ENCODE peak calls at places on chromosomes 6 and 20, in nine cellular contexts. O is prostate gland; B is brain microvascular endothelial cell; A is breast epithelium; Q is GM23248; C is CD8-positive, alpha-beta T cell; R is HepG2; P is CD4-positive, CD25-positive, alpha-beta regulatory T cell; I is RWPE1. L is an unnamed sample.

GRCh38 chr6:91023529-91023928 is 436.7 kb upstream of the MAP3K7 start:
- DNase-seq in O (no peak), B (no peak), A (no peak), Q (no peak), C (no peak), R (no peak), P (no peak), I (no peak), L (no peak)

GRCh38 chr6:7145269-7146078 is 37.7 kb downstream of the RREB1 start:
- DNase-seq in O (peak; percentile 90), B (no peak), A (no peak), Q (no peak), C (no peak), R (no peak), P (no peak), I (no peak), L (no peak)

GRCh38 chr20:35952480-35953410 is 1.6 kb downstream of the SCAND1 start:
- DNase-seq in O (peak; percentile 11), B (peak; percentile 20), A (no peak), Q (peak; percentile 55), C (no peak), R (peak; percentile 66), P (no peak), I (peak; percentile 50), L (peak; percentile 44)

GRCh38 chr6:170024940-170025339 is 265.9 kb downstream of the DLL1 start:
- DNase-seq in O (no peak), B (no peak), A (peak; percentile 48), Q (peak; percentile 90), C (no peak), R (no peak), P (no peak), I (no peak), L (no peak)

GRCh38 chr20:35621560-35621946 is 5.9 kb downstream of the SPAG4 start:
- DNase-seq in O (no peak), B (no peak), A (no peak), Q (no peak), C (no peak), R (no peak), P (no peak), I (no peak), L (no peak)

GRCh38 chr6:116266803-116267202 is 12.9 kb downstream of the TSPYL1 start:
- DNase-seq in O (no peak), B (no peak), A (no peak), Q (peak; percentile 76), C (no peak), R (no peak), P (no peak), I (no peak), L (no peak)

GRCh38 chr6:166023273-166023989 is 144.2 kb downstream of the TBXT start:
- DNase-seq in O (no peak), B (no peak), A (no peak), Q (no peak), C (no peak), R (no peak), P (no peak), I (no peak), L (no peak)

GRCh38 chr20:53786445-53787267 is 193.0 kb upstream of the ZNF217 start:
- DNase-seq in O (peak; percentile 42), B (no peak), A (no peak), Q (peak; percentile 13), C (no peak), R (peak; percentile 56), P (no peak), I (no peak), L (no peak)

GRCh38 chr20:31718952-31719643 is 3.6 kb downstream of the BCL2L1 start:
- DNase-seq in O (peak; percentile 83), B (no peak), A (no peak), Q (no peak), C (no peak), R (no peak), P (no peak), I (no peak), L (no peak)

GRCh38 chr20:31720486-31721407 is 1.9 kb downstream of the BCL2L1 start:
- DNase-seq in O (no peak), B (no peak), A (no peak), Q (no peak), C (peak; percentile 23), R (peak; percentile 94), P (no peak), I (no peak), L (no peak)

GRCh38 chr20:31721408-31722332 is 998 bp downstream of the BCL2L1 start:
- DNase-seq in O (no peak), B (no peak), A (no peak), Q (no peak), C (no peak), R (no peak), P (no peak), I (no peak), L (no peak)

GRCh38 chr20:31717478-31717946 is 5.2 kb downstream of the BCL2L1 start:
- DNase-seq in O (no peak), B (no peak), A (no peak), Q (no peak), C (no peak), R (no peak), P (no peak), I (no peak), L (no peak)

GRCh38 chr20:31719644-31720485 is 2.8 kb downstream of the BCL2L1 start:
- DNase-seq in O (peak; percentile 79), B (no peak), A (no peak), Q (no peak), C (no peak), R (peak; percentile 99), P (no peak), I (peak; percentile 79), L (no peak)
- H3K27ac ChIP-seq in O (peak overlapping the region; percentile 96), B (no peak overlapping the region), A (peak overlapping the region; percentile 100), Q (peak overlapping the region; percentile 36), C (no peak overlapping the region), R (peak overlapping the region; percentile 92), P (peak overlapping the region; percentile 95), I (peak overlapping the region; percentile 99), L (peak overlapping the region; percentile 99)

GRCh38 chr6:134217516-134218140 is 100.3 kb downstream of the SGK1 start:
- DNase-seq in O (no peak), B (no peak), A (no peak), Q (peak; percentile 8), C (no peak), R (no peak), P (no peak), I (no peak), L (no peak)

GRCh38 chr6:134211297-134211696 is 106.6 kb downstream of the SGK1 start:
- DNase-seq in O (no peak), B (no peak), A (no peak), Q (no peak), C (no peak), R (no peak), P (no peak), I (no peak), L (no peak)

GRCh38 chr6:134221250-134221649 is 96.7 kb downstream of the SGK1 start:
- DNase-seq in O (no peak), B (no peak), A (no peak), Q (no peak), C (no peak), R (no peak), P (no peak), I (no peak), L (no peak)

GRCh38 chr6:134216304-134217029 is 101.4 kb downstream of the SGK1 start:
- DNase-seq in O (no peak), B (no peak), A (no peak), Q (no peak), C (no peak), R (no peak), P (no peak), I (no peak), L (no peak)

DNA sequence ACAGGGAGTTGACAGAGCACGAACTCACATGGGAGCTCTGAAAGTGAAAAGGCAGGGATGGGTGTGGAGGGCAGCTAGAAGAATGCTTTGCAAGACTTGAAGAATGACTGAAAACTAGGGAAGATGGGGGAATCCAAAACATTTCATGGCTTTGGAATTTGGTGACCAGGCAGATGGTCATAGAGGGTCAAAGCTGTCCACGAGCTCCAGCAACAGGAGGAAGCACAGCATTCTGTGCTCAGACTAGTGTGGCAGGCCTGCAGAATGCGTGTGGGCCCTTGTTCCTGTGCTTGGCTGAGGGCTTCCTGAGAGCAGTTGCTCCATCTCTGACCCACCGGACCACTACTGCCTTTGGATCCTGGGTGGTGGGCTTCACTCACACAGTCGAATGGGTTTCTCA is 100.8 kb downstream of the SGK1 start:
- DNase-seq in O (no peak), B (peak; percentile 14), A (no peak), Q (peak; percentile 69), C (no peak), R (no peak), P (no peak), I (no peak), L (peak; percentile 50)
- H3K27ac ChIP-seq in O (no peak overlapping the region), B (no peak overlapping the region), A (no peak overlapping the region), Q (peak overlapping the region; percentile 29), C (no peak overlapping the region), R (no peak overlapping the region), P (no peak overlapping the region), I (no peak overlapping the region), L (no peak overlapping the region)

GRCh38 chr20:41249781-41250281 is 67.7 kb downstream of the ZHX3 start:
- DNase-seq in O (no peak), B (peak; percentile 45), A (no peak), Q (peak; percentile 25), C (no peak), R (peak; percentile 55), P (no peak), I (peak; percentile 71), L (peak; percentile 47)

GRCh38 chr20:41247523-41248370 is 69.8 kb downstream of the ZHX3 start:
- DNase-seq in O (no peak), B (no peak), A (no peak), Q (no peak), C (no peak), R (no peak), P (no peak), I (no peak), L (peak; percentile 3)

GRCh38 chr20:41249371-41249770 is 68.2 kb downstream of the ZHX3 start:
- DNase-seq in O (peak; percentile 29), B (peak; percentile 92), A (no peak), Q (peak; percentile 93), C (no peak), R (no peak), P (no peak), I (peak; percentile 92), L (peak; percentile 92)

GRCh38 chr20:41245086-41245707 is 72.3 kb downstream of the ZHX3 start:
- DNase-seq in O (no peak), B (no peak), A (no peak), Q (peak; percentile 42), C (no peak), R (peak; percentile 15), P (no peak), I (no peak), L (peak; percentile 36)

GRCh38 chr20:41248371-41249024 is 69.0 kb downstream of the ZHX3 start:
- DNase-seq in O (peak; percentile 26), B (peak; percentile 48), A (no peak), Q (no peak), C (no peak), R (no peak), P (no peak), I (peak; percentile 53), L (peak; percentile 97)
- H3K27ac ChIP-seq in O (peak overlapping the region; percentile 75), B (peak overlapping the region; percentile 81), A (peak overlapping the region; percentile 82), Q (peak overlapping the region; percentile 82), C (no peak overlapping the region), R (no peak overlapping the region), P (no peak overlapping the region), I (peak overlapping the region; percentile 90), L (peak overlapping the region; percentile 17)

DNA sequence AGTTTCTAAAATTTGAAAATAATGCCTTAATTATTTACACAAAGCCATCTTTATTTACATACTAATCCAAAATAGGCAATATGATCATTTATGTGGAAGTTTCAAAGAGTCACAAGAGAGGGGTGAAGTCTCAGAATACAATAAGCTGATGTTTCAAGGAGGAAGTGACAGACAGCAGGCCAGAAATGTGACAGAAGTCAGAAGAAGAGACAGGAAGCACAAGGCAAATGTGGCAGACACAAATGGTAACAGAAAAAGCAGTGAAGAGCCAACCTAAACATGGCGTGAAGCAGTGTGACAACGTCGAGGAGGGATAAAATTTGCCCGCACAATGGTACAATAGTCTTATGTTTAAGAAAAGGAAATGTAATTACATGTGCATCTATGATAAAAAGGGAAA is 59.8 kb downstream of the SHPRH start:
- DNase-seq in O (no peak), B (no peak), A (no peak), Q (no peak), C (no peak), R (no peak), P (no peak), I (no peak), L (no peak)
- H3K27ac ChIP-seq in O (no peak overlapping the region), B (no peak overlapping the region), A (no peak overlapping the region), Q (no peak overlapping the region), C (no peak overlapping the region), R (no peak overlapping the region), P (no peak overlapping the region), I (no peak overlapping the region), L (no peak overlapping the region)